ENCODE peak calls at places on chromosomes 7 and 10, in nine cellular contexts. Z, S, L, M, G, K, T, W and Q are unnamed samples.

GRCh38 chr7:117971581-117972244 is 98.5 kb upstream of the CTTNBP2 start:
- DNase-seq in Z (no peak), S (no peak), L (no peak), M (no peak), G (no peak), K (no peak), T (no peak), W (no peak), Q (no peak)

GRCh38 chr10:89301231-89301630 is 615 bp upstream of the IFIT2 start:
- DNase-seq in Z (peak), S (no peak), L (no peak), M (no peak), G (peak), K (no peak), T (no peak), W (no peak), Q (no peak)

GRCh38 chr7:147438216-147438615 is 1152.3 kb upstream of the C7orf33 start:
- DNase-seq in Z (peak), S (no peak), L (no peak), M (no peak), G (no peak), K (no peak), T (no peak), W (no peak), Q (no peak)

GRCh38 chr10:80589726-80590373 is 52.1 kb downstream of the SH2D4B start:
- DNase-seq in Z (no peak), S (no peak), L (no peak), M (no peak), G (no peak), K (no peak), T (no peak), W (no peak), Q (no peak)

GRCh38 chr10:58660577-58661255 is 148.0 kb downstream of the BICC1 start:
- DNase-seq in Z (peak), S (no peak), L (no peak), M (no peak), G (no peak), K (no peak), T (no peak), W (no peak), Q (no peak)

GRCh38 chr10:78059916-78060315 is 26.3 kb downstream of the RPS24 start:
- DNase-seq in Z (no peak), S (no peak), L (no peak), M (no peak), G (no peak), K (no peak), T (no peak), W (no peak), Q (no peak)

GRCh38 chr10:34407227-34407626 is 407.9 kb downstream of the PARD3 start:
- DNase-seq in Z (peak), S (no peak), L (no peak), M (no peak), G (peak), K (no peak), T (no peak), W (no peak), Q (no peak)

GRCh38 chr7:2141656-2142055 is 91.1 kb downstream of the MAD1L1 start:
- DNase-seq in Z (no peak), S (no peak), L (no peak), M (no peak), G (no peak), K (no peak), T (no peak), W (no peak), Q (no peak)

GRCh38 chr7:112272921-112273561 is 66.5 kb downstream of the ZNF277 start:
- DNase-seq in Z (no peak), S (no peak), L (no peak), M (no peak), G (no peak), K (no peak), T (no peak), W (no peak), Q (no peak)

GRCh38 chr7:134458341-134458805 is 527 bp downstream of the AKR1B1 start:
- DNase-seq in Z (peak), S (peak), L (peak), M (peak), G (peak), K (peak), T (peak), W (peak), Q (peak)

GRCh38 chr10:11757452-11757819 is 15.3 kb downstream of the ECHDC3 start:
- DNase-seq in Z (peak), S (no peak), L (no peak), M (no peak), G (peak), K (no peak), T (no peak), W (no peak), Q (no peak)

GRCh38 chr7:145848691-145849090 is 267.9 kb upstream of the CNTNAP2 start:
- DNase-seq in Z (no peak), S (peak), L (peak), M (no peak), G (no peak), K (peak), T (no peak), W (no peak), Q (no peak)

GRCh38 chr7:10707519-10707918 is 266.2 kb upstream of the PHF14 start:
- DNase-seq in Z (no peak), S (no peak), L (no peak), M (no peak), G (no peak), K (no peak), T (no peak), W (no peak), Q (no peak)

GRCh38 chr7:27095050-27095896 is 527 bp downstream of the HOXA1 start:
- DNase-seq in Z (no peak), S (no peak), L (no peak), M (no peak), G (no peak), K (no peak), T (no peak), W (peak), Q (no peak)

GRCh38 chr7:84191842-84192241 is 2.7 kb downstream of the SEMA3A start:
- DNase-seq in Z (peak), S (no peak), L (no peak), M (no peak), G (peak), K (no peak), T (no peak), W (no peak), Q (no peak)

GRCh38 chr7:24825931-24826661 is 68.8 kb upstream of the GSDME start:
- DNase-seq in Z (peak), S (peak), L (no peak), M (no peak), G (peak), K (peak), T (no peak), W (no peak), Q (no peak)

GRCh38 chr7:105723582-105723981 is 142.3 kb upstream of the EFCAB10 start:
- DNase-seq in Z (no peak), S (no peak), L (peak), M (no peak), G (no peak), K (no peak), T (no peak), W (no peak), Q (no peak)

GRCh38 chr7:98211221-98211675 is at the start of gene BHLHA15:
- DNase-seq in Z (peak), S (peak), L (peak), M (peak), G (no peak), K (peak), T (no peak), W (peak), Q (no peak)